ENCODE peak calls at places on chromosomes 3 and 15, in ten cellular contexts. One of them, this sample, is unnamed.
A peak's percentile ranks its signal among the peaks of the same experiment; 100 is the strongest.

GRCh38 chr3:67034371-67034770 is 36.3 kb downstream of the KBTBD8 start:
- DNase-seq in astrocyte: no peak
- DNase-seq in stimulated activated CD8-positive, alpha-beta memory T cell treated with anti-CD3 and anti-CD28 coated beads, Interleukin-15, amount 100 ng/mL, for 1 hour: no peak
- DNase-seq in stimulated activated naive B cell treated with anti-CD40 and anti-IgM and Interleukin-4, amounts not matched to agents 10 μg/mL and 1 μg/mL and 100 μg/mL, for 72 hours: no peak
- DNase-seq in left ventricle myocardium inferior: no peak
- DNase-seq in posterior cingulate gyrus: no peak
- DNase-seq in NCI-H1105 treated with DMSO at 0.1 percent for 48 hours: no peak
- DNase-seq in stimulated activated CD4-positive, alpha-beta T cell treated with anti-CD3 and anti-CD28 coated beads, Interleukin-4, amount 100 ng/mL, for 1 hour: no peak
- DNase-seq in NCI-H69: no peak
- DNase-seq in neural crest cell: no peak
- DNase-seq in this sample: no peak

GRCh38 chr3:72427575-72427974 is 420.7 kb downstream of the SHQ1 start:
- DNase-seq in NCI-H1105 treated with DMSO at 0.1 percent for 48 hours: no peak
- DNase-seq in stimulated activated CD8-positive, alpha-beta memory T cell treated with anti-CD3 and anti-CD28 coated beads, Interleukin-15, amount 100 ng/mL, for 1 hour: no peak
- DNase-seq in neural crest cell: no peak
- DNase-seq in stimulated activated CD4-positive, alpha-beta T cell treated with anti-CD3 and anti-CD28 coated beads, Interleukin-4, amount 100 ng/mL, for 1 hour: no peak
- DNase-seq in NCI-H69: no peak
- DNase-seq in left ventricle myocardium inferior: no peak
- DNase-seq in stimulated activated naive B cell treated with anti-CD40 and anti-IgM and Interleukin-4, amounts not matched to agents 10 μg/mL and 1 μg/mL and 100 μg/mL, for 72 hours: no peak
- DNase-seq in posterior cingulate gyrus: no peak
- DNase-seq in astrocyte: no peak
- DNase-seq in this sample: no peak

GRCh38 chr3:84108442-84108971 is 850.3 kb upstream of the CADM2 start:
- DNase-seq in stimulated activated CD4-positive, alpha-beta T cell treated with anti-CD3 and anti-CD28 coated beads, Interleukin-4, amount 100 ng/mL, for 1 hour: no peak
- DNase-seq in NCI-H1105 treated with DMSO at 0.1 percent for 48 hours: no peak
- DNase-seq in left ventricle myocardium inferior: no peak
- DNase-seq in astrocyte: peak; percentile 96
- DNase-seq in stimulated activated naive B cell treated with anti-CD40 and anti-IgM and Interleukin-4, amounts not matched to agents 10 μg/mL and 1 μg/mL and 100 μg/mL, for 72 hours: no peak
- DNase-seq in stimulated activated CD8-positive, alpha-beta memory T cell treated with anti-CD3 and anti-CD28 coated beads, Interleukin-15, amount 100 ng/mL, for 1 hour: no peak
- DNase-seq in posterior cingulate gyrus: no peak
- DNase-seq in neural crest cell: no peak
- DNase-seq in NCI-H69: peak; percentile 58
- DNase-seq in this sample: no peak

GRCh38 chr15:47885921-47886320 is 168.6 kb downstream of the SEMA6D start:
- DNase-seq in astrocyte: peak; percentile 90
- DNase-seq in stimulated activated CD4-positive, alpha-beta T cell treated with anti-CD3 and anti-CD28 coated beads, Interleukin-4, amount 100 ng/mL, for 1 hour: no peak
- DNase-seq in NCI-H69: no peak
- DNase-seq in posterior cingulate gyrus: no peak
- DNase-seq in stimulated activated naive B cell treated with anti-CD40 and anti-IgM and Interleukin-4, amounts not matched to agents 10 μg/mL and 1 μg/mL and 100 μg/mL, for 72 hours: no peak
- DNase-seq in NCI-H1105 treated with DMSO at 0.1 percent for 48 hours: no peak
- DNase-seq in stimulated activated CD8-positive, alpha-beta memory T cell treated with anti-CD3 and anti-CD28 coated beads, Interleukin-15, amount 100 ng/mL, for 1 hour: no peak
- DNase-seq in neural crest cell: no peak
- DNase-seq in left ventricle myocardium inferior: no peak
- DNase-seq in this sample: no peak

GRCh38 chr3:43034200-43034599 is 55.1 kb downstream of the GASK1A start:
- DNase-seq in left ventricle myocardium inferior: no peak
- DNase-seq in stimulated activated naive B cell treated with anti-CD40 and anti-IgM and Interleukin-4, amounts not matched to agents 10 μg/mL and 1 μg/mL and 100 μg/mL, for 72 hours: no peak
- DNase-seq in astrocyte: no peak
- DNase-seq in stimulated activated CD8-positive, alpha-beta memory T cell treated with anti-CD3 and anti-CD28 coated beads, Interleukin-15, amount 100 ng/mL, for 1 hour: no peak
- DNase-seq in NCI-H69: no peak
- DNase-seq in NCI-H1105 treated with DMSO at 0.1 percent for 48 hours: no peak
- DNase-seq in posterior cingulate gyrus: no peak
- DNase-seq in stimulated activated CD4-positive, alpha-beta T cell treated with anti-CD3 and anti-CD28 coated beads, Interleukin-4, amount 100 ng/mL, for 1 hour: no peak
- DNase-seq in neural crest cell: no peak
- DNase-seq in this sample: no peak

GRCh38 chr3:27483117-27484001 is 825 bp downstream of the SLC4A7 start:
- DNase-seq in left ventricle myocardium inferior: peak; percentile 53
- DNase-seq in stimulated activated naive B cell treated with anti-CD40 and anti-IgM and Interleukin-4, amounts not matched to agents 10 μg/mL and 1 μg/mL and 100 μg/mL, for 72 hours: peak; percentile 38
- DNase-seq in neural crest cell: peak; percentile 46
- DNase-seq in NCI-H69: peak; percentile 79
- DNase-seq in stimulated activated CD8-positive, alpha-beta memory T cell treated with anti-CD3 and anti-CD28 coated beads, Interleukin-15, amount 100 ng/mL, for 1 hour: no peak
- DNase-seq in NCI-H1105 treated with DMSO at 0.1 percent for 48 hours: peak; percentile 17
- DNase-seq in astrocyte: peak; percentile 86
- DNase-seq in stimulated activated CD4-positive, alpha-beta T cell treated with anti-CD3 and anti-CD28 coated beads, Interleukin-4, amount 100 ng/mL, for 1 hour: peak; percentile 33
- DNase-seq in posterior cingulate gyrus: peak; percentile 34
- DNase-seq in this sample: no peak

GRCh38 chr15:80099246-80099645 is 39.8 kb downstream of the ZFAND6 start:
- DNase-seq in astrocyte: no peak
- DNase-seq in NCI-H1105 treated with DMSO at 0.1 percent for 48 hours: no peak
- DNase-seq in NCI-H69: no peak
- DNase-seq in posterior cingulate gyrus: no peak
- DNase-seq in neural crest cell: no peak
- DNase-seq in left ventricle myocardium inferior: no peak
- DNase-seq in stimulated activated CD4-positive, alpha-beta T cell treated with anti-CD3 and anti-CD28 coated beads, Interleukin-4, amount 100 ng/mL, for 1 hour: no peak
- DNase-seq in stimulated activated CD8-positive, alpha-beta memory T cell treated with anti-CD3 and anti-CD28 coated beads, Interleukin-15, amount 100 ng/mL, for 1 hour: no peak
- DNase-seq in stimulated activated naive B cell treated with anti-CD40 and anti-IgM and Interleukin-4, amounts not matched to agents 10 μg/mL and 1 μg/mL and 100 μg/mL, for 72 hours: no peak
- DNase-seq in this sample: no peak

GRCh38 chr3:172038823-172039222 is 555 bp upstream of the FNDC3B start:
- DNase-seq in NCI-H69: no peak
- DNase-seq in stimulated activated CD4-positive, alpha-beta T cell treated with anti-CD3 and anti-CD28 coated beads, Interleukin-4, amount 100 ng/mL, for 1 hour: no peak
- DNase-seq in stimulated activated CD8-positive, alpha-beta memory T cell treated with anti-CD3 and anti-CD28 coated beads, Interleukin-15, amount 100 ng/mL, for 1 hour: no peak
- DNase-seq in neural crest cell: no peak
- DNase-seq in left ventricle myocardium inferior: no peak
- DNase-seq in stimulated activated naive B cell treated with anti-CD40 and anti-IgM and Interleukin-4, amounts not matched to agents 10 μg/mL and 1 μg/mL and 100 μg/mL, for 72 hours: no peak
- DNase-seq in astrocyte: no peak
- DNase-seq in NCI-H1105 treated with DMSO at 0.1 percent for 48 hours: no peak
- DNase-seq in posterior cingulate gyrus: no peak
- DNase-seq in this sample: no peak

GRCh38 chr15:41936649-41937567 is 35.4 kb downstream of the EHD4 start:
- DNase-seq in neural crest cell: no peak
- DNase-seq in NCI-H69: no peak
- DNase-seq in left ventricle myocardium inferior: no peak
- DNase-seq in stimulated activated naive B cell treated with anti-CD40 and anti-IgM and Interleukin-4, amounts not matched to agents 10 μg/mL and 1 μg/mL and 100 μg/mL, for 72 hours: no peak
- DNase-seq in astrocyte: peak; percentile 77
- DNase-seq in posterior cingulate gyrus: no peak
- DNase-seq in stimulated activated CD4-positive, alpha-beta T cell treated with anti-CD3 and anti-CD28 coated beads, Interleukin-4, amount 100 ng/mL, for 1 hour: peak; percentile 76
- DNase-seq in stimulated activated CD8-positive, alpha-beta memory T cell treated with anti-CD3 and anti-CD28 coated beads, Interleukin-15, amount 100 ng/mL, for 1 hour: peak; percentile 49
- DNase-seq in NCI-H1105 treated with DMSO at 0.1 percent for 48 hours: no peak
- DNase-seq in this sample: no peak

GRCh38 chr3:9884555-9885165 is 4.6 kb upstream of the CIDEC start:
- DNase-seq in neural crest cell: no peak
- DNase-seq in NCI-H69: no peak
- DNase-seq in stimulated activated CD4-positive, alpha-beta T cell treated with anti-CD3 and anti-CD28 coated beads, Interleukin-4, amount 100 ng/mL, for 1 hour: no peak
- DNase-seq in NCI-H1105 treated with DMSO at 0.1 percent for 48 hours: no peak
- DNase-seq in astrocyte: peak; percentile 84
- DNase-seq in posterior cingulate gyrus: no peak
- DNase-seq in stimulated activated naive B cell treated with anti-CD40 and anti-IgM and Interleukin-4, amounts not matched to agents 10 μg/mL and 1 μg/mL and 100 μg/mL, for 72 hours: no peak
- DNase-seq in left ventricle myocardium inferior: no peak
- DNase-seq in stimulated activated CD8-positive, alpha-beta memory T cell treated with anti-CD3 and anti-CD28 coated beads, Interleukin-15, amount 100 ng/mL, for 1 hour: no peak
- DNase-seq in this sample: no peak

GRCh38 chr3:122497425-122497824 is 17.3 kb downstream of the KPNA1 start:
- DNase-seq in posterior cingulate gyrus: no peak
- DNase-seq in stimulated activated CD8-positive, alpha-beta memory T cell treated with anti-CD3 and anti-CD28 coated beads, Interleukin-15, amount 100 ng/mL, for 1 hour: no peak
- DNase-seq in left ventricle myocardium inferior: no peak
- DNase-seq in stimulated activated naive B cell treated with anti-CD40 and anti-IgM and Interleukin-4, amounts not matched to agents 10 μg/mL and 1 μg/mL and 100 μg/mL, for 72 hours: peak; percentile 6
- DNase-seq in stimulated activated CD4-positive, alpha-beta T cell treated with anti-CD3 and anti-CD28 coated beads, Interleukin-4, amount 100 ng/mL, for 1 hour: no peak
- DNase-seq in NCI-H69: no peak
- DNase-seq in NCI-H1105 treated with DMSO at 0.1 percent for 48 hours: no peak
- DNase-seq in neural crest cell: no peak
- DNase-seq in astrocyte: peak; percentile 92
- DNase-seq in this sample: no peak

GRCh38 chr3:149701206-149701976 is 43.6 kb upstream of the WWTR1 start:
- DNase-seq in stimulated activated naive B cell treated with anti-CD40 and anti-IgM and Interleukin-4, amounts not matched to agents 10 μg/mL and 1 μg/mL and 100 μg/mL, for 72 hours: no peak
- DNase-seq in stimulated activated CD8-positive, alpha-beta memory T cell treated with anti-CD3 and anti-CD28 coated beads, Interleukin-15, amount 100 ng/mL, for 1 hour: no peak
- DNase-seq in left ventricle myocardium inferior: no peak
- DNase-seq in NCI-H1105 treated with DMSO at 0.1 percent for 48 hours: no peak
- DNase-seq in posterior cingulate gyrus: no peak
- DNase-seq in neural crest cell: no peak
- DNase-seq in astrocyte: no peak
- DNase-seq in NCI-H69: no peak
- DNase-seq in stimulated activated CD4-positive, alpha-beta T cell treated with anti-CD3 and anti-CD28 coated beads, Interleukin-4, amount 100 ng/mL, for 1 hour: peak; percentile 13
- DNase-seq in this sample: no peak

GRCh38 chr3:14496351-14496750 is 43.8 kb downstream of the GRIP2 start:
- DNase-seq in posterior cingulate gyrus: no peak
- DNase-seq in stimulated activated CD4-positive, alpha-beta T cell treated with anti-CD3 and anti-CD28 coated beads, Interleukin-4, amount 100 ng/mL, for 1 hour: no peak
- DNase-seq in left ventricle myocardium inferior: no peak
- DNase-seq in NCI-H69: no peak
- DNase-seq in stimulated activated naive B cell treated with anti-CD40 and anti-IgM and Interleukin-4, amounts not matched to agents 10 μg/mL and 1 μg/mL and 100 μg/mL, for 72 hours: no peak
- DNase-seq in NCI-H1105 treated with DMSO at 0.1 percent for 48 hours: no peak
- DNase-seq in stimulated activated CD8-positive, alpha-beta memory T cell treated with anti-CD3 and anti-CD28 coated beads, Interleukin-15, amount 100 ng/mL, for 1 hour: no peak
- DNase-seq in neural crest cell: no peak
- DNase-seq in astrocyte: no peak
- DNase-seq in this sample: no peak

GRCh38 chr15:67043939-67044771 is 21.2 kb upstream of the SMAD3 start:
- DNase-seq in NCI-H69: no peak
- DNase-seq in stimulated activated CD8-positive, alpha-beta memory T cell treated with anti-CD3 and anti-CD28 coated beads, Interleukin-15, amount 100 ng/mL, for 1 hour: no peak
- DNase-seq in left ventricle myocardium inferior: no peak
- DNase-seq in astrocyte: peak; percentile 90
- DNase-seq in stimulated activated naive B cell treated with anti-CD40 and anti-IgM and Interleukin-4, amounts not matched to agents 10 μg/mL and 1 μg/mL and 100 μg/mL, for 72 hours: no peak
- DNase-seq in stimulated activated CD4-positive, alpha-beta T cell treated with anti-CD3 and anti-CD28 coated beads, Interleukin-4, amount 100 ng/mL, for 1 hour: no peak
- DNase-seq in neural crest cell: no peak
- DNase-seq in NCI-H1105 treated with DMSO at 0.1 percent for 48 hours: no peak
- DNase-seq in posterior cingulate gyrus: no peak
- DNase-seq in this sample: no peak

GRCh38 chr3:116946376-116946775 is 236.8 kb downstream of the TUSC7 start:
- DNase-seq in stimulated activated CD8-positive, alpha-beta memory T cell treated with anti-CD3 and anti-CD28 coated beads, Interleukin-15, amount 100 ng/mL, for 1 hour: no peak
- DNase-seq in left ventricle myocardium inferior: no peak
- DNase-seq in neural crest cell: no peak
- DNase-seq in stimulated activated naive B cell treated with anti-CD40 and anti-IgM and Interleukin-4, amounts not matched to agents 10 μg/mL and 1 μg/mL and 100 μg/mL, for 72 hours: no peak
- DNase-seq in posterior cingulate gyrus: no peak
- DNase-seq in stimulated activated CD4-positive, alpha-beta T cell treated with anti-CD3 and anti-CD28 coated beads, Interleukin-4, amount 100 ng/mL, for 1 hour: no peak
- DNase-seq in NCI-H1105 treated with DMSO at 0.1 percent for 48 hours: no peak
- DNase-seq in astrocyte: no peak
- DNase-seq in NCI-H69: no peak
- DNase-seq in this sample: no peak

GRCh38 chr3:105093371-105093770 is 273.3 kb upstream of the ALCAM start:
- DNase-seq in stimulated activated CD8-positive, alpha-beta memory T cell treated with anti-CD3 and anti-CD28 coated beads, Interleukin-15, amount 100 ng/mL, for 1 hour: no peak
- DNase-seq in left ventricle myocardium inferior: no peak
- DNase-seq in stimulated activated naive B cell treated with anti-CD40 and anti-IgM and Interleukin-4, amounts not matched to agents 10 μg/mL and 1 μg/mL and 100 μg/mL, for 72 hours: no peak
- DNase-seq in neural crest cell: no peak
- DNase-seq in astrocyte: no peak
- DNase-seq in stimulated activated CD4-positive, alpha-beta T cell treated with anti-CD3 and anti-CD28 coated beads, Interleukin-4, amount 100 ng/mL, for 1 hour: no peak
- DNase-seq in posterior cingulate gyrus: no peak
- DNase-seq in NCI-H69: no peak
- DNase-seq in NCI-H1105 treated with DMSO at 0.1 percent for 48 hours: no peak
- DNase-seq in this sample: no peak

GRCh38 chr15:44069489-44069888 is 125.6 kb downstream of the FRMD5 start:
- DNase-seq in NCI-H69: no peak
- DNase-seq in astrocyte: no peak
- DNase-seq in stimulated activated naive B cell treated with anti-CD40 and anti-IgM and Interleukin-4, amounts not matched to agents 10 μg/mL and 1 μg/mL and 100 μg/mL, for 72 hours: no peak
- DNase-seq in neural crest cell: no peak
- DNase-seq in posterior cingulate gyrus: no peak
- DNase-seq in stimulated activated CD4-positive, alpha-beta T cell treated with anti-CD3 and anti-CD28 coated beads, Interleukin-4, amount 100 ng/mL, for 1 hour: no peak
- DNase-seq in NCI-H1105 treated with DMSO at 0.1 percent for 48 hours: no peak
- DNase-seq in stimulated activated CD8-positive, alpha-beta memory T cell treated with anti-CD3 and anti-CD28 coated beads, Interleukin-15, amount 100 ng/mL, for 1 hour: no peak
- DNase-seq in left ventricle myocardium inferior: no peak
- DNase-seq in this sample: no peak

GRCh38 chr3:41893977-41894376 is 67.9 kb downstream of the ULK4 start:
- DNase-seq in stimulated activated CD4-positive, alpha-beta T cell treated with anti-CD3 and anti-CD28 coated beads, Interleukin-4, amount 100 ng/mL, for 1 hour: no peak
- DNase-seq in stimulated activated naive B cell treated with anti-CD40 and anti-IgM and Interleukin-4, amounts not matched to agents 10 μg/mL and 1 μg/mL and 100 μg/mL, for 72 hours: no peak
- DNase-seq in neural crest cell: no peak
- DNase-seq in NCI-H69: peak; percentile 16
- DNase-seq in astrocyte: peak; percentile 40
- DNase-seq in stimulated activated CD8-positive, alpha-beta memory T cell treated with anti-CD3 and anti-CD28 coated beads, Interleukin-15, amount 100 ng/mL, for 1 hour: no peak
- DNase-seq in left ventricle myocardium inferior: no peak
- DNase-seq in posterior cingulate gyrus: no peak
- DNase-seq in NCI-H1105 treated with DMSO at 0.1 percent for 48 hours: peak; percentile 36
- DNase-seq in this sample: no peak

GRCh38 chr15:59294961-59295741 is 77.5 kb downstream of the MYO1E start:
- DNase-seq in neural crest cell: no peak
- DNase-seq in left ventricle myocardium inferior: no peak
- DNase-seq in stimulated activated CD4-positive, alpha-beta T cell treated with anti-CD3 and anti-CD28 coated beads, Interleukin-4, amount 100 ng/mL, for 1 hour: no peak
- DNase-seq in stimulated activated naive B cell treated with anti-CD40 and anti-IgM and Interleukin-4, amounts not matched to agents 10 μg/mL and 1 μg/mL and 100 μg/mL, for 72 hours: no peak
- DNase-seq in astrocyte: peak; percentile 98
- DNase-seq in stimulated activated CD8-positive, alpha-beta memory T cell treated with anti-CD3 and anti-CD28 coated beads, Interleukin-15, amount 100 ng/mL, for 1 hour: no peak
- DNase-seq in posterior cingulate gyrus: no peak
- DNase-seq in NCI-H69: peak; percentile 97
- DNase-seq in NCI-H1105 treated with DMSO at 0.1 percent for 48 hours: peak; percentile 65
- DNase-seq in this sample: no peak

GRCh38 chr15:48522123-48522522 is 123.4 kb downstream of the FBN1 start:
- DNase-seq in stimulated activated CD8-positive, alpha-beta memory T cell treated with anti-CD3 and anti-CD28 coated beads, Interleukin-15, amount 100 ng/mL, for 1 hour: no peak
- DNase-seq in NCI-H1105 treated with DMSO at 0.1 percent for 48 hours: no peak
- DNase-seq in NCI-H69: no peak
- DNase-seq in neural crest cell: no peak
- DNase-seq in posterior cingulate gyrus: no peak
- DNase-seq in left ventricle myocardium inferior: no peak
- DNase-seq in stimulated activated CD4-positive, alpha-beta T cell treated with anti-CD3 and anti-CD28 coated beads, Interleukin-4, amount 100 ng/mL, for 1 hour: no peak
- DNase-seq in stimulated activated naive B cell treated with anti-CD40 and anti-IgM and Interleukin-4, amounts not matched to agents 10 μg/mL and 1 μg/mL and 100 μg/mL, for 72 hours: no peak
- DNase-seq in astrocyte: no peak
- DNase-seq in this sample: no peak

GRCh38 chr3:160163259-160163878 is 61.9 kb upstream of the C3orf80 start:
- DNase-seq in stimulated activated naive B cell treated with anti-CD40 and anti-IgM and Interleukin-4, amounts not matched to agents 10 μg/mL and 1 μg/mL and 100 μg/mL, for 72 hours: no peak
- DNase-seq in NCI-H69: peak; percentile 19
- DNase-seq in NCI-H1105 treated with DMSO at 0.1 percent for 48 hours: peak; percentile 58
- DNase-seq in posterior cingulate gyrus: no peak
- DNase-seq in stimulated activated CD4-positive, alpha-beta T cell treated with anti-CD3 and anti-CD28 coated beads, Interleukin-4, amount 100 ng/mL, for 1 hour: no peak
- DNase-seq in astrocyte: no peak
- DNase-seq in neural crest cell: no peak
- DNase-seq in left ventricle myocardium inferior: no peak
- DNase-seq in stimulated activated CD8-positive, alpha-beta memory T cell treated with anti-CD3 and anti-CD28 coated beads, Interleukin-15, amount 100 ng/mL, for 1 hour: no peak
- DNase-seq in this sample: peak; percentile 2

GRCh38 chr3:183895296-183895695 is 10.6 kb upstream of the PARL start:
- DNase-seq in stimulated activated naive B cell treated with anti-CD40 and anti-IgM and Interleukin-4, amounts not matched to agents 10 μg/mL and 1 μg/mL and 100 μg/mL, for 72 hours: no peak
- DNase-seq in NCI-H69: peak; percentile 69
- DNase-seq in NCI-H1105 treated with DMSO at 0.1 percent for 48 hours: peak; percentile 79
- DNase-seq in astrocyte: peak; percentile 7
- DNase-seq in left ventricle myocardium inferior: no peak
- DNase-seq in posterior cingulate gyrus: no peak
- DNase-seq in stimulated activated CD8-positive, alpha-beta memory T cell treated with anti-CD3 and anti-CD28 coated beads, Interleukin-15, amount 100 ng/mL, for 1 hour: no peak
- DNase-seq in neural crest cell: no peak
- DNase-seq in stimulated activated CD4-positive, alpha-beta T cell treated with anti-CD3 and anti-CD28 coated beads, Interleukin-4, amount 100 ng/mL, for 1 hour: no peak
- DNase-seq in this sample: peak; percentile 25

GRCh38 chr3:77684115-77684514 is 644.2 kb downstream of the ROBO2 start:
- DNase-seq in stimulated activated CD4-positive, alpha-beta T cell treated with anti-CD3 and anti-CD28 coated beads, Interleukin-4, amount 100 ng/mL, for 1 hour: no peak
- DNase-seq in posterior cingulate gyrus: no peak
- DNase-seq in stimulated activated naive B cell treated with anti-CD40 and anti-IgM and Interleukin-4, amounts not matched to agents 10 μg/mL and 1 μg/mL and 100 μg/mL, for 72 hours: no peak
- DNase-seq in left ventricle myocardium inferior: no peak
- DNase-seq in NCI-H1105 treated with DMSO at 0.1 percent for 48 hours: no peak
- DNase-seq in NCI-H69: no peak
- DNase-seq in astrocyte: no peak
- DNase-seq in stimulated activated CD8-positive, alpha-beta memory T cell treated with anti-CD3 and anti-CD28 coated beads, Interleukin-15, amount 100 ng/mL, for 1 hour: no peak
- DNase-seq in neural crest cell: no peak
- DNase-seq in this sample: no peak

GRCh38 chr3:46693038-46693896 is at the start of gene ALS2CL:
- DNase-seq in astrocyte: no peak
- DNase-seq in neural crest cell: peak; percentile 31
- DNase-seq in NCI-H1105 treated with DMSO at 0.1 percent for 48 hours: no peak
- DNase-seq in NCI-H69: peak; percentile 41
- DNase-seq in stimulated activated CD8-positive, alpha-beta memory T cell treated with anti-CD3 and anti-CD28 coated beads, Interleukin-15, amount 100 ng/mL, for 1 hour: peak; percentile 40
- DNase-seq in left ventricle myocardium inferior: peak; percentile 64
- DNase-seq in stimulated activated naive B cell treated with anti-CD40 and anti-IgM and Interleukin-4, amounts not matched to agents 10 μg/mL and 1 μg/mL and 100 μg/mL, for 72 hours: peak; percentile 21
- DNase-seq in stimulated activated CD4-positive, alpha-beta T cell treated with anti-CD3 and anti-CD28 coated beads, Interleukin-4, amount 100 ng/mL, for 1 hour: peak; percentile 69
- DNase-seq in posterior cingulate gyrus: no peak
- DNase-seq in this sample: no peak

GRCh38 chr3:134675726-134676252 is 25.0 kb upstream of the KY start:
- DNase-seq in posterior cingulate gyrus: no peak
- DNase-seq in stimulated activated naive B cell treated with anti-CD40 and anti-IgM and Interleukin-4, amounts not matched to agents 10 μg/mL and 1 μg/mL and 100 μg/mL, for 72 hours: no peak
- DNase-seq in neural crest cell: no peak
- DNase-seq in stimulated activated CD4-positive, alpha-beta T cell treated with anti-CD3 and anti-CD28 coated beads, Interleukin-4, amount 100 ng/mL, for 1 hour: no peak
- DNase-seq in NCI-H1105 treated with DMSO at 0.1 percent for 48 hours: peak; percentile 8
- DNase-seq in NCI-H69: no peak
- DNase-seq in astrocyte: peak; percentile 13
- DNase-seq in left ventricle myocardium inferior: no peak
- DNase-seq in stimulated activated CD8-positive, alpha-beta memory T cell treated with anti-CD3 and anti-CD28 coated beads, Interleukin-15, amount 100 ng/mL, for 1 hour: no peak
- DNase-seq in this sample: no peak

GRCh38 chr3:149879872-149880271 is 66.9 kb downstream of the RNF13 start:
- DNase-seq in left ventricle myocardium inferior: peak; percentile 46
- DNase-seq in NCI-H69: peak; percentile 38
- DNase-seq in stimulated activated CD4-positive, alpha-beta T cell treated with anti-CD3 and anti-CD28 coated beads, Interleukin-4, amount 100 ng/mL, for 1 hour: peak; percentile 25
- DNase-seq in posterior cingulate gyrus: peak; percentile 62
- DNase-seq in NCI-H1105 treated with DMSO at 0.1 percent for 48 hours: peak; percentile 56
- DNase-seq in stimulated activated naive B cell treated with anti-CD40 and anti-IgM and Interleukin-4, amounts not matched to agents 10 μg/mL and 1 μg/mL and 100 μg/mL, for 72 hours: no peak
- DNase-seq in astrocyte: peak; percentile 39
- DNase-seq in neural crest cell: peak; percentile 59
- DNase-seq in stimulated activated CD8-positive, alpha-beta memory T cell treated with anti-CD3 and anti-CD28 coated beads, Interleukin-15, amount 100 ng/mL, for 1 hour: peak; percentile 2
- DNase-seq in this sample: peak; percentile 21

GRCh38 chr15:75758071-75758872 is 45.6 kb upstream of the CSPG4 start:
- DNase-seq in left ventricle myocardium inferior: peak; percentile 89
- DNase-seq in NCI-H69: peak; percentile 90
- DNase-seq in NCI-H1105 treated with DMSO at 0.1 percent for 48 hours: peak; percentile 78
- DNase-seq in astrocyte: peak; percentile 61
- DNase-seq in neural crest cell: peak; percentile 76
- DNase-seq in stimulated activated naive B cell treated with anti-CD40 and anti-IgM and Interleukin-4, amounts not matched to agents 10 μg/mL and 1 μg/mL and 100 μg/mL, for 72 hours: peak; percentile 62
- DNase-seq in stimulated activated CD4-positive, alpha-beta T cell treated with anti-CD3 and anti-CD28 coated beads, Interleukin-4, amount 100 ng/mL, for 1 hour: peak; percentile 61
- DNase-seq in stimulated activated CD8-positive, alpha-beta memory T cell treated with anti-CD3 and anti-CD28 coated beads, Interleukin-15, amount 100 ng/mL, for 1 hour: peak; percentile 16
- DNase-seq in posterior cingulate gyrus: peak; percentile 89
- DNase-seq in this sample: peak; percentile 67

GRCh38 chr15:24898715-24899278 is 56.0 kb upstream of the SNRPN start:
- DNase-seq in stimulated activated CD4-positive, alpha-beta T cell treated with anti-CD3 and anti-CD28 coated beads, Interleukin-4, amount 100 ng/mL, for 1 hour: no peak
- DNase-seq in left ventricle myocardium inferior: no peak
- DNase-seq in posterior cingulate gyrus: no peak
- DNase-seq in stimulated activated CD8-positive, alpha-beta memory T cell treated with anti-CD3 and anti-CD28 coated beads, Interleukin-15, amount 100 ng/mL, for 1 hour: no peak
- DNase-seq in NCI-H69: peak; percentile 54
- DNase-seq in NCI-H1105 treated with DMSO at 0.1 percent for 48 hours: no peak
- DNase-seq in neural crest cell: no peak
- DNase-seq in astrocyte: no peak
- DNase-seq in stimulated activated naive B cell treated with anti-CD40 and anti-IgM and Interleukin-4, amounts not matched to agents 10 μg/mL and 1 μg/mL and 100 μg/mL, for 72 hours: no peak
- DNase-seq in this sample: no peak

This sample was measured in NCI-H748 treated with DMSO at 0.1 percent for 48 hours.